ENCODE peak calls at places on chromosomes 1 and 21, in five cellular contexts. A is activated T-cell treated with anti-CD3 and anti-CD28 coated beads for 24 hours, J is T-cell, S is tibial artery, W is heart right ventricle. R is an unnamed sample.

GRCh38 chr1:6592441-6592840 is 10.2 kb downstream of the KLHL21 start:
- DNase-seq in A (no peak), J (no peak), S (no peak), W (peak; percentile 40), R (no peak)

GRCh38 chr1:109994654-109995053 is 10.1 kb downstream of the AHCYL1 start:
- DNase-seq in A (no peak), J (no peak), S (no peak), W (no peak), R (no peak)

GRCh38 chr1:178324003-178324402 is 172.8 kb downstream of the CLEC20A start:
- DNase-seq in A (no peak), J (no peak), S (no peak), W (no peak), R (no peak)

GRCh38 chr1:99858285-99858684 is 8.1 kb downstream of the AGL start:
- DNase-seq in A (no peak), J (no peak), S (no peak), W (no peak), R (no peak)

GRCh38 chr21:45543371-45543709 is 1.1 kb upstream of the SLC19A1 start:
- DNase-seq in A (no peak), J (no peak), S (peak; percentile 18), W (no peak), R (no peak)

GRCh38 chr1:184025242-184025675 is 12.3 kb downstream of the COLGALT2 start:
- DNase-seq in A (no peak), J (no peak), S (peak; percentile 35), W (no peak), R (no peak)

GRCh38 chr1:192530254-192530653 is 45.3 kb upstream of the RGS1 start:
- DNase-seq in A (no peak), J (no peak), S (no peak), W (no peak), R (no peak)

GRCh38 chr1:213759359-213760181 is 228.2 kb upstream of the PROX1 start:
- DNase-seq in A (no peak), J (no peak), S (no peak), W (no peak), R (no peak)

GRCh38 chr1:32818804-32819541 is 1.5 kb downstream of the S100PBP start:
- DNase-seq in A (no peak), J (peak; percentile 8), S (no peak), W (no peak), R (peak; percentile 48)

GRCh38 chr1:172339840-172340239 is 80.6 kb upstream of the C1orf105 start:
- DNase-seq in A (no peak), J (no peak), S (no peak), W (no peak), R (no peak)

GRCh38 chr1:172936088-172936487 is 114.7 kb downstream of the TNFSF18 start:
- DNase-seq in A (no peak), J (no peak), S (no peak), W (no peak), R (no peak)